ENCODE peak calls at places on chromosomes 12 and 14, in four cellular contexts. One of them, this sample, is unnamed.

GRCh38 chr14:50038398-50039119 is 77.8 kb downstream of the VCPKMT start:
- DNase-seq in AG04450: peak
- DNase-seq in lower leg skin: no peak
- DNase-seq in Peyer's patch: no peak
- DNase-seq in this sample: no peak

GRCh38 chr12:2477009-2477766 is 317.6 kb upstream of the FKBP4 start:
- DNase-seq in AG04450: no peak
- DNase-seq in lower leg skin: peak
- DNase-seq in Peyer's patch: no peak
- DNase-seq in this sample: no peak

GRCh38 chr14:30299915-30300314 is 259.0 kb upstream of the G2E3 start:
- DNase-seq in AG04450: no peak
- DNase-seq in lower leg skin: no peak
- DNase-seq in Peyer's patch: no peak
- DNase-seq in this sample: no peak

GRCh38 chr12:39777465-39777864 is 157.9 kb upstream of the ABCD2 start:
- DNase-seq in AG04450: no peak
- DNase-seq in Peyer's patch: no peak
- DNase-seq in lower leg skin: no peak
- DNase-seq in this sample: no peak

GRCh38 chr12:47828967-47829482 is 9.3 kb upstream of the HDAC7 start:
- DNase-seq in lower leg skin: peak
- DNase-seq in Peyer's patch: peak
- DNase-seq in AG04450: no peak
- DNase-seq in this sample: no peak

GRCh38 chr12:8780389-8780788 is 42.0 kb upstream of the A2ML1 start:
- DNase-seq in Peyer's patch: no peak
- DNase-seq in AG04450: peak
- DNase-seq in lower leg skin: no peak
- DNase-seq in this sample: no peak

GRCh38 chr12:70639535-70639934 is 2.3 kb upstream of the PTPRB start:
- DNase-seq in AG04450: no peak
- DNase-seq in lower leg skin: no peak
- DNase-seq in Peyer's patch: no peak
- DNase-seq in this sample: no peak

GRCh38 chr12:45219621-45220020 is 3.7 kb downstream of the ANO6 start:
- DNase-seq in AG04450: no peak
- DNase-seq in lower leg skin: no peak
- DNase-seq in Peyer's patch: no peak
- DNase-seq in this sample: no peak

GRCh38 chr12:57243521-57244305 is 7.3 kb downstream of the STAC3 start:
- DNase-seq in Peyer's patch: peak
- DNase-seq in AG04450: no peak
- DNase-seq in lower leg skin: peak
- DNase-seq in this sample: peak

GRCh38 chr14:98984719-98985041 is 287.3 kb downstream of the BCL11B start:
- DNase-seq in lower leg skin: no peak
- DNase-seq in AG04450: no peak
- DNase-seq in Peyer's patch: peak
- DNase-seq in this sample: no peak

GRCh38 chr12:28127455-28127854 is 62.8 kb upstream of the CCDC91 start:
- DNase-seq in Peyer's patch: no peak
- DNase-seq in lower leg skin: no peak
- DNase-seq in AG04450: no peak
- DNase-seq in this sample: no peak

GRCh38 chr14:100589071-100589759 is 2.0 kb upstream of the BEGAIN start:
- DNase-seq in AG04450: no peak
- DNase-seq in lower leg skin: peak
- DNase-seq in Peyer's patch: no peak
- DNase-seq in this sample: no peak

GRCh38 chr12:70645494-70646317 is 8.5 kb upstream of the PTPRB start:
- DNase-seq in Peyer's patch: peak
- DNase-seq in lower leg skin: peak
- DNase-seq in AG04450: peak
- DNase-seq in this sample: no peak

GRCh38 chr12:10251669-10252068 is 39.0 kb downstream of the GABARAPL1 start:
- DNase-seq in Peyer's patch: no peak
- DNase-seq in lower leg skin: no peak
- DNase-seq in AG04450: no peak
- DNase-seq in this sample: no peak

GRCh38 chr12:129193263-129193871 is 340.1 kb downstream of the GLT1D1 start:
- DNase-seq in AG04450: no peak
- DNase-seq in Peyer's patch: peak
- DNase-seq in lower leg skin: no peak
- DNase-seq in this sample: no peak

GRCh38 chr12:23824358-23824757 is 125.1 kb downstream of the SOX5 start:
- DNase-seq in AG04450: no peak
- DNase-seq in lower leg skin: peak
- DNase-seq in Peyer's patch: no peak
- DNase-seq in this sample: no peak

DNA sequence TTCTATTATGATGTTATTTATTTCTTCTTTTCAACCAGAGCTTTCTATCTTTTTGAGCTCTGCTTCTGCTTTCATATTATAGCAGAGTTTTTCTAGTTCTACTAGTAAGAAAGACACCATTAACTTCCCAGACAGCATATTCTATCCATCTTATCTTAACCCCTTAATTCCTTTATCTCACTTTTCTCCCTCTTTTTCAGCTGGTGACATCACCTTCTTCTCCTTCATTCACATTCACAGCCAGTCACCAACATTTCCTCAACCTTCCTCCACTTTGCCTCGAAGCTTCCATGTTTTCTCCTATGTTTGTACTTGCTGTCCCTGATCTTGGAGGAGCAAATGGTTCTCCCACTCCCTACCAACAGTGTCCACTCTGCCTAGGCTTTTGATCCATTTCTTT is 3.5 kb upstream of the CSRP2 start:
- DNase-seq in lower leg skin: no peak
- DNase-seq in Peyer's patch: no peak
- DNase-seq in AG04450: no peak
- DNase-seq in this sample: no peak
- TF ChIP-seq CTCF in lower leg skin: no peak
- TF ChIP-seq CTCF in Peyer's patch: no peak
- TF ChIP-seq CTCF in AG04450: no peak
- TF ChIP-seq CTCF in this sample: no peak

GRCh38 chr14:70555890-70556289 is 21.1 kb upstream of the ADAM20 start:
- DNase-seq in Peyer's patch: no peak
- DNase-seq in lower leg skin: no peak
- DNase-seq in AG04450: no peak
- DNase-seq in this sample: no peak
- TF ChIP-seq CTCF in Peyer's patch: no peak
- TF ChIP-seq CTCF in lower leg skin: no peak
- TF ChIP-seq CTCF in AG04450: no peak
- TF ChIP-seq CTCF in this sample: no peak

GRCh38 chr12:126936181-126936851 is 1330.7 kb upstream of the TMEM132C start:
- DNase-seq in AG04450: no peak
- DNase-seq in lower leg skin: no peak
- DNase-seq in Peyer's patch: peak
- DNase-seq in this sample: no peak
- TF ChIP-seq CTCF in AG04450: no peak
- TF ChIP-seq CTCF in lower leg skin: no peak
- TF ChIP-seq CTCF in Peyer's patch: no peak
- TF ChIP-seq CTCF in this sample: no peak

GRCh38 chr14:74661726-74662450 is 49.9 kb upstream of the LTBP2 start:
- DNase-seq in AG04450: no peak
- DNase-seq in Peyer's patch: no peak
- DNase-seq in lower leg skin: peak
- DNase-seq in this sample: no peak

GRCh38 chr14:74658535-74659130 is 46.6 kb upstream of the LTBP2 start:
- DNase-seq in AG04450: no peak
- DNase-seq in Peyer's patch: no peak
- DNase-seq in lower leg skin: no peak
- DNase-seq in this sample: no peak

GRCh38 chr14:74656964-74657363 is 44.9 kb upstream of the LTBP2 start:
- DNase-seq in lower leg skin: no peak
- DNase-seq in AG04450: no peak
- DNase-seq in Peyer's patch: no peak
- DNase-seq in this sample: no peak

GRCh38 chr14:74660863-74661262 is 48.8 kb upstream of the LTBP2 start:
- DNase-seq in AG04450: no peak
- DNase-seq in Peyer's patch: no peak
- DNase-seq in lower leg skin: peak
- DNase-seq in this sample: no peak

DNA sequence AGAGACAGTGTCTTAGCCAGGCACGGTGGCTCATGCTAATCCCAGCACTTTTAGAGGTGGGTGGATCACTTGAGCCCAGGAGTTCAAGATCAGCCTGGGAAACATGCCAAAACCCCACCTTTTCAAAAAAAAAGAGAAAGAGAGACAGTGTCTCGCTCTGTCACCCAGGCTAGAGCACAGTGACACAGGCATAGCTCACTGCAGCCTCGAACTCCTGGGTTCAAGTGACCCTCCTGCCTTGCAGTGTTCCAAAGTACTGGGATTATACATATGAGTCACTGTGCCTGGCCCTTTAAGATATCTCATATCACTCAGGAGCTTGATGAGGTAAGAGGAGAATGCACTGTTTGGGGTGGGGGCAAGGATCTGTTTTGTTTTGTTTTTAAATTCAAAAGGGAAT is 48.1 kb upstream of the LTBP2 start:
- DNase-seq in lower leg skin: no peak
- DNase-seq in AG04450: no peak
- DNase-seq in Peyer's patch: no peak
- DNase-seq in this sample: no peak
- TF ChIP-seq CTCF in lower leg skin: no peak
- TF ChIP-seq CTCF in AG04450: no peak
- TF ChIP-seq CTCF in Peyer's patch: no peak
- TF ChIP-seq CTCF in this sample: no peak

DNA sequence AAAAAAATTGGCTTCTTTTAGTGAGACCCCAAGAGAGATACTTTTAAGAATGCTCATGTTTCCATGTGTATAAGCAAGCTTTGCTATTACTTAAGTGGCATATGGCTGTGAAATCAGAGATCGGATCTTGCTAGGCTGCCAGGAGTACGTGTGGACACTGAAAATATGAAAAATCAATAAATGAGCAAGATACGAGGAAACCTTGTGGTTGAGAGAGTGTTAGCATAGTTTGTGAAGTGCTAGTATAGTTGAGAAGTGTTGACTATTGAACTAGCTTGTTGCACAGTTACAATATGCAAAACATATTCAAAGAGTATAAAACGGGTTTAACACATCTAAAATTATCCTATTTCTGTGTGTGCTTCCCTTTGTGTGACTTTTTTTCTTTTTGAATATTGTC is 230.9 kb upstream of the NOVA1 start:
- DNase-seq in lower leg skin: no peak
- DNase-seq in AG04450: no peak
- DNase-seq in Peyer's patch: no peak
- DNase-seq in this sample: no peak
- TF ChIP-seq CTCF in lower leg skin: no peak
- TF ChIP-seq CTCF in AG04450: no peak
- TF ChIP-seq CTCF in Peyer's patch: no peak
- TF ChIP-seq CTCF in this sample: no peak

DNA sequence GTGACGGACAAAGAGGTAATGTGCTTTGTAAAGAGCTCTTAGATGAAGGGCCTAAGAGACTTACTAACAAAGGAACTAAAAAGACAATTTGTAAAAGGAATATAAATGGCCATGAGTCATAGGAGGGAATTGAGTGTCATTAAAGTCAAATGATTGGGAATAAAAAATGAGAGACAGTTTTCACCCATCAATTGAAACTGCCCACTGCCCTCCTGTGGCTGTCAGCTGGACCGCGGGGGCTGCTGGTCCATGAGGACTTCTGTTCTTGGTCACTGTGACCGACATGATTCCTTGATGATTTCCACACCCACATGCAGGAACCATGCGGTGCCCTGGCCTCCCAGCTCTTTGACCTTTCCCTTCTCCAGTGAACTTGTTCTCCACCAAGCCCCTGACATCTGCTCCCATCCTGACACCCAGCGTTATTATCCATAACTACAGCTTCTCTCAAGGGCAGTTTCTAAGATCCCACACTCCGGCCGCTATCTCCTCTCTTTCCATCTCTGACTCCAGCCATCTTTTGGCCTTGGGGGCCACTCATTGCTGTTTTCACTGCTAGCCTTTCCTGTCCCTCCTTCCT is 48.4 kb downstream of the C12orf75 start:
- DNase-seq in lower leg skin: no peak
- DNase-seq in AG04450: no peak
- DNase-seq in Peyer's patch: no peak
- DNase-seq in this sample: no peak
- TF ChIP-seq CTCF in lower leg skin: no peak
- TF ChIP-seq CTCF in AG04450: peak
- TF ChIP-seq CTCF in Peyer's patch: no peak
- TF ChIP-seq CTCF in this sample: no peak

GRCh38 chr12:49230810-49231209 is 34.1 kb upstream of the TUBA1C start:
- DNase-seq in lower leg skin: no peak
- DNase-seq in Peyer's patch: no peak
- DNase-seq in AG04450: no peak
- DNase-seq in this sample: no peak

GRCh38 chr12:49233842-49234526 is 30.9 kb upstream of the TUBA1C start:
- DNase-seq in AG04450: no peak
- DNase-seq in lower leg skin: peak
- DNase-seq in Peyer's patch: peak
- DNase-seq in this sample: no peak

GRCh38 chr12:49230176-49230575 is 34.7 kb upstream of the TUBA1C start:
- DNase-seq in lower leg skin: no peak
- DNase-seq in AG04450: no peak
- DNase-seq in Peyer's patch: no peak
- DNase-seq in this sample: no peak

GRCh38 chr12:49231881-49232650 is 32.8 kb upstream of the TUBA1C start:
- DNase-seq in Peyer's patch: no peak
- DNase-seq in lower leg skin: no peak
- DNase-seq in AG04450: no peak
- DNase-seq in this sample: no peak

GRCh38 chr12:49232940-49233841 is 31.7 kb upstream of the TUBA1C start:
- DNase-seq in lower leg skin: no peak
- DNase-seq in Peyer's patch: peak
- DNase-seq in AG04450: no peak
- DNase-seq in this sample: peak
- TF ChIP-seq CTCF in lower leg skin: no peak
- TF ChIP-seq CTCF in Peyer's patch: no peak
- TF ChIP-seq CTCF in AG04450: peak
- TF ChIP-seq CTCF in this sample: no peak

GRCh38 chr14:24280797-24281460 is 9.5 kb upstream of the RABGGTA start:
- DNase-seq in lower leg skin: no peak
- DNase-seq in AG04450: no peak
- DNase-seq in Peyer's patch: no peak
- DNase-seq in this sample: no peak

GRCh38 chr14:24277606-24278321 is 6.4 kb upstream of the RABGGTA start:
- DNase-seq in lower leg skin: peak
- DNase-seq in AG04450: no peak
- DNase-seq in Peyer's patch: no peak
- DNase-seq in this sample: no peak

GRCh38 chr14:24275524-24276139 is 4.2 kb upstream of the RABGGTA start:
- DNase-seq in lower leg skin: no peak
- DNase-seq in AG04450: no peak
- DNase-seq in Peyer's patch: no peak
- DNase-seq in this sample: no peak

GRCh38 chr14:24282736-24283135 is 11.3 kb upstream of the RABGGTA start:
- DNase-seq in AG04450: no peak
- DNase-seq in lower leg skin: no peak
- DNase-seq in Peyer's patch: no peak
- DNase-seq in this sample: no peak

GRCh38 chr14:24279301-24280186 is 8.1 kb upstream of the RABGGTA start:
- DNase-seq in AG04450: no peak
- DNase-seq in Peyer's patch: peak
- DNase-seq in lower leg skin: no peak
- DNase-seq in this sample: no peak
- TF ChIP-seq CTCF in AG04450: peak
- TF ChIP-seq CTCF in Peyer's patch: no peak
- TF ChIP-seq CTCF in lower leg skin: no peak
- TF ChIP-seq CTCF in this sample: no peak